ENCODE peak calls at places on chromosomes 4 and X, in four cellular contexts. A is epithelial cell of esophagus, H is NCI-H1105, V is nucleus accumbens. B is an unnamed sample.

GRCh38 chr4:145278341-145279121 is 98.1 kb upstream of the OTUD4 start:
- DNase-seq in A (peak), H (no peak), V (no peak), B (no peak)

GRCh38 chr4:36388710-36389109 is 107.3 kb downstream of the DTHD1 start:
- DNase-seq in A (no peak), H (no peak), V (no peak), B (no peak)

GRCh38 chr4:25552580-25553271 is 102.9 kb upstream of the SLC34A2 start:
- DNase-seq in A (no peak), H (no peak), V (peak), B (peak)

GRCh38 chrX:3576886-3577516 is 136.4 kb downstream of the PRKX start:
- DNase-seq in A (no peak), H (no peak), V (no peak), B (no peak)

GRCh38 chr4:15557806-15558550 is 88.3 kb downstream of the CC2D2A start:
- DNase-seq in A (no peak), H (no peak), V (no peak), B (no peak)

GRCh38 chrX:14529288-14529989 is at the start of gene GLRA2:
- DNase-seq in A (peak), H (no peak), V (peak), B (peak)

GRCh38 chr4:114600672-114601071 is 2.1 kb downstream of the UGT8 start:
- DNase-seq in A (no peak), H (no peak), V (no peak), B (no peak)

GRCh38 chr4:175641053-175641452 is 171.0 kb downstream of the GPM6A start:
- DNase-seq in A (no peak), H (no peak), V (no peak), B (no peak)

GRCh38 chr4:88860594-88860993 is 163.0 kb upstream of the NAP1L5 start:
- DNase-seq in A (no peak), H (no peak), V (no peak), B (no peak)

GRCh38 chrX:38403834-38404233 is 51.4 kb downstream of the OTC start:
- DNase-seq in A (no peak), H (no peak), V (no peak), B (no peak)

GRCh38 chr4:142404191-142404611 is 441.9 kb downstream of the INPP4B start:
- DNase-seq in A (peak), H (no peak), V (no peak), B (no peak)

GRCh38 chr4:66564901-66565648 is 894.8 kb upstream of the EPHA5 start:
- DNase-seq in A (peak), H (no peak), V (no peak), B (no peak)

GRCh38 chr4:3801521-3801920 is 35.3 kb downstream of the ADRA2C start:
- DNase-seq in A (no peak), H (no peak), V (no peak), B (no peak)

B was measured in head of caudate nucleus.